ENCODE peak calls at places on chromosomes 12 and 14, in ten cellular contexts. F is fibroblast of the aortic adventitia, R is T-helper 1 cell, O is mammary epithelial cell, W is GM04504, D is pancreas, X is NCI-H1694 treated with DMSO at 0.1 percent for 48 hours, L is aorta, E is T-helper 2 cell, Y is hypothalamus. N is an unnamed sample.
A peak's percentile ranks its signal among the peaks of the same experiment; 100 is the strongest.

GRCh38 chr12:98772818-98773217 is 127.7 kb downstream of the APAF1 start:
- DNase-seq in F (no peak), R (no peak), O (no peak), W (no peak), D (no peak), X (no peak), L (no peak), E (no peak), Y (no peak), N (no peak)

GRCh38 chr14:54652890-54653201 is 85.9 kb downstream of the SAMD4A start:
- DNase-seq in F (no peak), R (no peak), O (no peak), W (no peak), D (no peak), X (no peak), L (no peak), E (no peak), Y (no peak), N (no peak)

GRCh38 chr12:25052191-25053020 is 103.5 kb upstream of the BCAT1 start:
- DNase-seq in F (peak; percentile 31), R (peak; percentile 15), O (no peak), W (no peak), D (no peak), X (peak; percentile 54), L (peak; percentile 51), E (no peak), Y (no peak), N (peak; percentile 29)

GRCh38 chr12:44446181-44446580 is 429.9 kb downstream of the NELL2 start:
- DNase-seq in F (no peak), R (no peak), O (no peak), W (no peak), D (no peak), X (no peak), L (no peak), E (no peak), Y (no peak), N (no peak)

GRCh38 chr12:56350662-56351061 is 9.2 kb downstream of the STAT2 start:
- DNase-seq in F (no peak), R (no peak), O (no peak), W (no peak), D (no peak), X (no peak), L (no peak), E (no peak), Y (no peak), N (no peak)

GRCh38 chr14:61051046-61051445 is 70.0 kb downstream of the SLC38A6 start:
- DNase-seq in F (peak; percentile 69), R (no peak), O (no peak), W (no peak), D (no peak), X (no peak), L (peak; percentile 65), E (no peak), Y (no peak), N (no peak)

GRCh38 chr14:28143340-28143739 is 623.2 kb upstream of the FOXG1 start:
- DNase-seq in F (no peak), R (no peak), O (no peak), W (no peak), D (no peak), X (no peak), L (no peak), E (no peak), Y (no peak), N (no peak)

GRCh38 chr12:103455020-103455763 is 40.6 kb downstream of the C12orf42 start:
- DNase-seq in F (no peak), R (no peak), O (no peak), W (no peak), D (no peak), X (no peak), L (no peak), E (no peak), Y (no peak), N (no peak)

GRCh38 chr12:57242691-57243454 is 8.1 kb downstream of the STAC3 start:
- DNase-seq in F (peak; percentile 37), R (peak; percentile 42), O (peak; percentile 21), W (no peak), D (peak; percentile 72), X (peak; percentile 84), L (no peak), E (peak; percentile 61), Y (peak; percentile 39), N (no peak)

GRCh38 chr12:123111498-123112165 is 39.3 kb downstream of the PITPNM2 start:
- DNase-seq in F (no peak), R (no peak), O (no peak), W (no peak), D (no peak), X (no peak), L (no peak), E (no peak), Y (no peak), N (no peak)

GRCh38 chr12:62660763-62661162 is 194.1 kb downstream of the MON2 start:
- DNase-seq in F (peak; percentile 41), R (no peak), O (peak; percentile 86), W (peak; percentile 80), D (no peak), X (no peak), L (no peak), E (no peak), Y (no peak), N (no peak)

GRCh38 chr14:94961761-94962575 is 192.1 kb upstream of the GSC start:
- DNase-seq in F (no peak), R (no peak), O (no peak), W (no peak), D (no peak), X (no peak), L (no peak), E (no peak), Y (no peak), N (no peak)

GRCh38 chr14:103659631-103660030 is 30.6 kb downstream of the KLC1 start:
- DNase-seq in F (no peak), R (no peak), O (no peak), W (no peak), D (no peak), X (no peak), L (no peak), E (no peak), Y (no peak), N (no peak)

GRCh38 chr12:119148049-119148448 is 30.7 kb upstream of the HSPB8 start:
- DNase-seq in F (no peak), R (no peak), O (no peak), W (no peak), D (no peak), X (no peak), L (no peak), E (no peak), Y (peak; percentile 22), N (peak; percentile 21)

GRCh38 chr14:54772451-54772881 is 130.2 kb downstream of the GCH1 start:
- DNase-seq in F (peak; percentile 55), R (no peak), O (no peak), W (peak; percentile 37), D (no peak), X (no peak), L (no peak), E (no peak), Y (no peak), N (no peak)

GRCh38 chr12:52221912-52222457 is 11.1 kb upstream of the KRT7 start:
- DNase-seq in F (no peak), R (no peak), O (peak; percentile 93), W (no peak), D (peak; percentile 80), X (peak; percentile 7), L (peak; percentile 75), E (peak; percentile 66), Y (no peak), N (no peak)

GRCh38 chr12:90959538-90960139 is 4.7 kb upstream of the CCER1 start:
- DNase-seq in F (peak; percentile 75), R (no peak), O (peak; percentile 20), W (no peak), D (no peak), X (peak; percentile 51), L (no peak), E (no peak), Y (peak; percentile 6), N (peak; percentile 68)

GRCh38 chr14:98240396-98240795 is 1031.6 kb downstream of the BCL11B start:
- DNase-seq in F (no peak), R (no peak), O (no peak), W (no peak), D (no peak), X (no peak), L (no peak), E (no peak), Y (no peak), N (no peak)

GRCh38 chr14:52031781-52032180 is 37.1 kb downstream of the NID2 start:
- DNase-seq in F (peak; percentile 99), R (no peak), O (peak; percentile 14), W (peak; percentile 81), D (peak; percentile 45), X (no peak), L (peak; percentile 83), E (no peak), Y (no peak), N (no peak)

GRCh38 chr12:5589055-5589454 is 157.1 kb downstream of the NTF3 start:
- DNase-seq in F (no peak), R (no peak), O (no peak), W (no peak), D (no peak), X (no peak), L (no peak), E (no peak), Y (no peak), N (no peak)

GRCh38 chr12:106149096-106149784 is 10.5 kb upstream of the NUAK1 start:
- DNase-seq in F (peak; percentile 40), R (no peak), O (no peak), W (no peak), D (peak; percentile 47), X (no peak), L (no peak), E (no peak), Y (peak; percentile 9), N (peak; percentile 32)

GRCh38 chr12:39464976-39465375 is 22.1 kb upstream of the KIF21A start:
- DNase-seq in F (no peak), R (no peak), O (no peak), W (no peak), D (no peak), X (no peak), L (no peak), E (no peak), Y (no peak), N (no peak)

GRCh38 chr12:120056739-120057138 is 59.8 kb downstream of the RAB35 start:
- DNase-seq in F (no peak), R (no peak), O (no peak), W (no peak), D (no peak), X (no peak), L (no peak), E (no peak), Y (no peak), N (no peak)

GRCh38 chr14:33914676-33915516 is 36.0 kb downstream of the EGLN3 start:
- DNase-seq in F (peak; percentile 48), R (no peak), O (peak; percentile 68), W (peak; percentile 25), D (no peak), X (no peak), L (peak; percentile 57), E (no peak), Y (no peak), N (no peak)

GRCh38 chr14:74105381-74105780 is 20.6 kb downstream of the LIN52 start:
- DNase-seq in F (no peak), R (no peak), O (no peak), W (no peak), D (no peak), X (no peak), L (no peak), E (no peak), Y (no peak), N (no peak)

GRCh38 chr12:132075026-132075713 is 68.9 kb downstream of the DDX51 start:
- DNase-seq in F (no peak), R (no peak), O (no peak), W (no peak), D (no peak), X (no peak), L (no peak), E (no peak), Y (no peak), N (no peak)

GRCh38 chr14:105871590-105871989 is 345.2 kb downstream of the TMEM121 start:
- DNase-seq in F (no peak), R (no peak), O (no peak), W (no peak), D (no peak), X (no peak), L (no peak), E (no peak), Y (no peak), N (no peak)

GRCh38 chr14:81031488-81031887 is 76.1 kb downstream of the TSHR start:
- DNase-seq in F (no peak), R (no peak), O (no peak), W (no peak), D (peak; percentile 71), X (no peak), L (no peak), E (no peak), Y (no peak), N (no peak)

N was measured in midbrain.